ENCODE peak calls at places on chromosomes 7 and 10, in four cellular contexts. X, N, O and M are unnamed samples.

GRCh38 chr7:25260862-25261454 is 32.7 kb upstream of the NPVF start:
- DNase-seq in N (no peak), X (peak), O (peak), M (peak)

GRCh38 chr10:32004161-32004591 is 52.0 kb downstream of the KIF5B start:
- DNase-seq in O (peak), X (no peak), N (no peak), M (no peak)

GRCh38 chr7:151923097-151923876 is 33.0 kb upstream of the GALNTL5 start:
- DNase-seq in O (peak), X (no peak), N (peak), M (no peak)

GRCh38 chr10:77974396-77975074 is 48.0 kb upstream of the DLG5 start:
- DNase-seq in O (peak), N (no peak), X (peak), M (peak)

GRCh38 chr10:114801411-114801813 is 20.2 kb upstream of the FHIP2A start:
- DNase-seq in X (no peak), O (no peak), N (no peak), M (no peak)

GRCh38 chr10:96287392-96288105 is 16.2 kb upstream of the BLNK start:
- DNase-seq in N (no peak), O (no peak), X (no peak), M (no peak)

GRCh38 chr10:26222563-26222962 is 6.0 kb downstream of the GAD2 start:
- DNase-seq in N (no peak), O (no peak), X (no peak), M (no peak)

GRCh38 chr7:14507617-14508016 is 394.9 kb downstream of the DGKB start:
- DNase-seq in O (peak), N (no peak), X (no peak), M (peak)

GRCh38 chr10:110323503-110323902 is 18.8 kb upstream of the SMNDC1 start:
- DNase-seq in N (no peak), X (peak), O (peak), M (peak)

GRCh38 chr7:136857573-136857972 is 10.9 kb upstream of the CHRM2 start:
- DNase-seq in X (peak), N (no peak), O (peak), M (peak)

GRCh38 chr10:77245953-77246352 is 391.7 kb downstream of the KCNMA1 start:
- DNase-seq in X (peak), O (peak), N (no peak), M (no peak)

GRCh38 chr7:18352339-18353255 is 143.0 kb upstream of the HDAC9 start:
- DNase-seq in X (peak), N (no peak), O (peak), M (peak)

GRCh38 chr7:128829391-128830166 is 627 bp upstream of the FLNC start:
- DNase-seq in O (peak), X (peak), N (no peak), M (peak)

GRCh38 chr10:97123713-97124112 is 62.0 kb downstream of the SLIT1 start:
- DNase-seq in O (no peak), N (no peak), X (no peak), M (no peak)

GRCh38 chr10:51708609-51709008 is 9.2 kb upstream of the CSTF2T start:
- DNase-seq in O (no peak), X (no peak), N (no peak), M (no peak)
- H3K27ac ChIP-seq in O (no peak), X (no peak), N (no peak), M (no peak)

DNA sequence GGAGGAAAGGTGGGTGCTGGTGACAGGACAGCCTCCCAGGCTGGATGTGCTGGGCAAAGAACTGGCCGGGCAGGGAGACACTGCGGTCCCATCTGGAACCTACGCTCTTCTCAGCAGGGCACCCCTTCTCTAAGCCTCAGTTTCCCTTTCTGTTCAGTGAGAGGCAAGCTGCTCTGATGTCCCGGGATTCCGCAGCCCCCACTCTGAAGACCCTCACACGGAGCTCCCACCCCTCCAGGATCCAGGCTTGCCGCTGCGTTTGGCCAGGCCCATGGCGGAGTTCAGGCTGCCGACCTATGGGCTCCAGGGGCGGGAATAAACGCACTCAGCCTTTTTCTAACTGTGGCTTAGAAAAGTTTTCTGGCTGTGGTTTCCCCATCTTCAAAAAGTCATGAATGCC is 10.2 kb upstream of the INTS1 start:
- DNase-seq in N (no peak), O (no peak), X (no peak), M (no peak)
- H3K27ac ChIP-seq in N (no peak), O (no peak), X (no peak), M (no peak)

GRCh38 chr10:112953760-112954159 is 3.7 kb downstream of the TCF7L2 start:
- DNase-seq in X (peak), O (peak), N (no peak), M (peak)
- H3K27ac ChIP-seq in X (peak), O (peak), N (peak), M (peak)

DNA sequence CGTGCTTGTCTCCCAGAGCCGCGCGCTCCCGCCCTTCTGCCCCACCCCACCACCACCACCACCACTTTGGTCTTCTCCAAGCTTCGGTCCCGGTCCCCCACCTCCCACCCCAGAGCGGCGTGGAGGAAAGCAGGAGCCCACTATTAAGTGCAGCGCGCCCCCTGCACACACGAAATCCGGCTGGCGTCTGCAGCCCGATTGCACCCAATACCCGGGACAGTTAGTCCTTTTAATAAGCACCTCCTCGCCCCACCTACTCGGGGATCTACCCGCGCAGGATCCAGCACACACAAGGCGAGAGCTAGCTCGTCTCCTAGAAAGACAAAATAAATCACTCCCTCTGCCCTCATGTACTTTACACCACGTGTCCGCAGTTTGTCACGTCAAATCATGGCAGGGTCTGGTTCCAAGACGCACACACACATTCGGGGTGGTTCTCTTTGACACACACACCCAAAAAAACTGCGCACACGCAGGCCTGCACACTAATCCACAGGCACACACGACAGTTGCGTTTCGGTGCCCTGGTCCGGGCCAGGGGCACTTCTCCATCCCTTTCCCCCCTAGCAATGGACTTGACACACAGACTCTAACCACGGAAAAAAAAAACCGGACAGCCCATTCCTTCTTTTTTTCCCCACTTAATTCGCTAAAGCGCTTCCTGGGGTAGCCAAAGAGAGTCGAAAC is 1.6 kb downstream of the SFMBT2 start:
- DNase-seq in X (no peak), N (peak), O (peak), M (no peak)
- H3K27ac ChIP-seq in X (no peak), N (peak), O (no peak), M (no peak)

GRCh38 chr7:64908358-64908757 is 5.3 kb downstream of the ZNF273 start:
- DNase-seq in N (no peak), O (no peak), X (no peak), M (no peak)
- H3K27ac ChIP-seq in N (no peak), O (no peak), X (no peak), M (no peak)

GRCh38 chr10:71395621-71396020 is 1.1 kb upstream of the CDH23 start:
- DNase-seq in O (no peak), N (no peak), X (no peak), M (no peak)
- H3K27ac ChIP-seq in O (no peak), N (no peak), X (no peak), M (no peak)

GRCh38 chr7:27128034-27128433 is 2.5 kb downstream of the HOXA4 start:
- DNase-seq in O (no peak), N (no peak), X (peak), M (no peak)
- H3K27ac ChIP-seq in O (no peak), N (peak), X (peak), M (no peak)

GRCh38 chr7:139095194-139095659 is 14.3 kb downstream of the ZC3HAV1 start:
- DNase-seq in O (no peak), N (no peak), X (no peak), M (no peak)
- H3K27ac ChIP-seq in O (no peak), N (peak), X (no peak), M (no peak)

GRCh38 chr7:77524732-77525131 is 12.4 kb upstream of the PTPN12 start:
- DNase-seq in X (no peak), O (no peak), N (no peak), M (no peak)
- H3K27ac ChIP-seq in X (no peak), O (peak), N (no peak), M (no peak)

DNA sequence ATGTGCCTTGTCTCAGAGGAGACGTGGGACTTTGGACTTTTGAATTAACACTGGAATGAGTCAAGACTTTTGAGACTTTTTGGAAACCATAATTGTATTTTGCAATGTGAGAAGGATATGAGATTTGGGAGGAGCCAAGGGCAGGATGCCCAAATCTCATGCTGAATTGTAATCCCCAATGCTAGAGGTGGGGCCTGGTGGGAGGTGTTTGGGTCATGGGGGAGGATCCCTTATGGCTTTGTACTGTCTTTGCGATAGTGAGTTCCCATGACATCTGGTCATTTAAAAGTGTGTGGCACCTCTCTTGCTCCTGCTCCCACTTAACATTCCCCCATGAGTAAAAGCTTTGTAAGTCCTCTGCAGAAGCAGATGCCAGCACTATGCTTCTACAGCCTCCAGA is 39.2 kb downstream of the DNAJC9 start:
- DNase-seq in X (no peak), N (no peak), O (peak), M (no peak)
- H3K27ac ChIP-seq in X (no peak), N (no peak), O (no peak), M (no peak)